ENCODE peak calls at places on chromosomes 2 and 18, in six cellular contexts. D, M, T, J, G and A are unnamed samples.

GRCh38 chr2:112160591-112161250 is 22.5 kb downstream of the FBLN7 start:
- DNase-seq in J (no peak), G (no peak), M (no peak), D (no peak), T (no peak), A (no peak)

GRCh38 chr2:39546937-39547336 is 109.9 kb upstream of the MAP4K3 start:
- DNase-seq in G (no peak), M (no peak), T (no peak), J (no peak), D (peak), A (no peak)

GRCh38 chr2:219570194-219570923 is 980 bp downstream of the OBSL1 start:
- DNase-seq in J (peak), M (peak), T (no peak), G (no peak), D (no peak), A (no peak)

GRCh38 chr2:187055463-187055862 is 206.5 kb upstream of the ZSWIM2 start:
- DNase-seq in G (no peak), J (no peak), D (peak), M (no peak), T (no peak), A (peak)

GRCh38 chr2:197809064-197809463 is 4.7 kb downstream of the PLCL1 start:
- DNase-seq in M (no peak), T (no peak), D (no peak), J (no peak), G (no peak), A (no peak)

GRCh38 chr2:152718909-152719645 is 657 bp downstream of the ARL6IP6 start:
- DNase-seq in T (no peak), M (peak), D (peak), J (peak), G (peak), A (peak)

GRCh38 chr2:138780451-138780880 is 276 bp upstream of the NXPH2 start:
- DNase-seq in D (no peak), J (no peak), G (no peak), T (no peak), M (peak), A (no peak)

GRCh38 chr18:35050638-35051287 is 9.6 kb downstream of the MAPRE2 start:
- DNase-seq in T (no peak), M (no peak), D (no peak), G (no peak), J (no peak), A (no peak)

GRCh38 chr18:2036136-2036535 is 535.2 kb downstream of the METTL4 start:
- DNase-seq in J (no peak), T (no peak), D (no peak), G (no peak), M (no peak), A (no peak)

GRCh38 chr2:216636570-216637450 is 3.6 kb downstream of the IGFBP2 start:
- DNase-seq in J (no peak), D (peak), T (no peak), M (peak), G (no peak), A (no peak)

GRCh38 chr2:214801068-214801467 is 8.4 kb downstream of the BARD1 start:
- DNase-seq in T (no peak), J (no peak), M (no peak), D (no peak), G (no peak), A (no peak)

GRCh38 chr2:183037660-183038340 is 457 bp downstream of the NCKAP1 start:
- DNase-seq in T (peak), M (peak), D (peak), G (peak), J (peak), A (peak)

GRCh38 chr18:41906528-41907256 is 48.3 kb upstream of the PIK3C3 start:
- DNase-seq in G (no peak), J (peak), M (no peak), D (peak), T (peak), A (peak)

GRCh38 chr2:67217398-67217797 is 179.7 kb upstream of the ETAA1 start:
- DNase-seq in J (no peak), T (no peak), D (no peak), M (no peak), G (no peak), A (no peak)

GRCh38 chr2:12131975-12132374 is 385.5 kb downstream of the LPIN1 start:
- DNase-seq in M (no peak), T (no peak), D (no peak), G (no peak), J (no peak), A (no peak)

GRCh38 chr2:42878581-42878980 is 86.2 kb upstream of the HAAO start:
- DNase-seq in T (no peak), J (peak), G (no peak), M (no peak), D (no peak), A (no peak)

GRCh38 chr2:71224457-71224856 is 2.4 kb downstream of the PAIP2B start:
- DNase-seq in G (no peak), M (no peak), J (no peak), T (no peak), D (no peak), A (no peak)

GRCh38 chr2:196294510-196294909 is 123.1 kb upstream of the STK17B start:
- DNase-seq in M (no peak), G (no peak), J (no peak), D (no peak), T (no peak), A (no peak)

GRCh38 chr2:101858910-101859309 is 132.8 kb upstream of the IL1R2 start:
- DNase-seq in G (no peak), J (no peak), M (no peak), D (no peak), T (no peak), A (no peak)

GRCh38 chr2:159912580-159912979 is 114.6 kb upstream of the CD302 start:
- DNase-seq in J (no peak), T (no peak), M (no peak), G (no peak), D (no peak), A (no peak)

GRCh38 chr2:4678937-4679336 is 975.6 kb downstream of the DCDC2C start:
- DNase-seq in T (no peak), J (no peak), M (no peak), G (no peak), D (no peak), A (no peak)

GRCh38 chr18:23283933-23284430 is 148.7 kb downstream of the CABLES1 start:
- DNase-seq in J (no peak), M (peak), G (no peak), D (peak), T (no peak), A (no peak)

GRCh38 chr2:237435844-237436590 is 22.1 kb upstream of the COL6A3 start:
- DNase-seq in T (no peak), G (no peak), D (no peak), J (no peak), M (no peak), A (no peak)

GRCh38 chr2:231185886-231186285 is 12.5 kb upstream of the ARMC9 start:
- DNase-seq in D (no peak), J (no peak), G (peak), T (no peak), M (no peak), A (no peak)

GRCh38 chr2:37786153-37786809 is 114.8 kb upstream of the CDC42EP3 start:
- DNase-seq in D (no peak), M (no peak), T (no peak), J (no peak), G (no peak), A (no peak)

GRCh38 chr2:69545477-69545932 is 98.0 kb downstream of the AAK1 start:
- DNase-seq in G (no peak), T (no peak), D (no peak), M (no peak), J (peak), A (no peak)

GRCh38 chr2:150090031-150090430 is 397.4 kb downstream of the RND3 start:
- DNase-seq in T (no peak), D (peak), G (no peak), J (no peak), M (no peak), A (no peak)

GRCh38 chr2:53181759-53182158 is 585.8 kb upstream of the CHAC2 start:
- DNase-seq in T (no peak), M (no peak), D (no peak), G (no peak), J (no peak), A (no peak)

GRCh38 chr18:63850010-63850409 is 37.5 kb upstream of the SERPINB2 start:
- DNase-seq in J (peak), D (peak), G (no peak), T (no peak), M (peak), A (peak)

GRCh38 chr18:57630002-57630758 is 8.5 kb upstream of the NARS1 start:
- DNase-seq in J (peak), G (peak), D (peak), T (peak), M (peak), A (peak)
- TF ChIP-seq CTCF in J (peak), G (peak), D (peak), T (peak), M (peak), A (peak)

GRCh38 chr2:202033317-202034248 is at the start of gene FZD7:
- DNase-seq in M (peak), D (peak), J (peak), T (peak), G (peak), A (peak)
- TF ChIP-seq CTCF in M (no peak), D (peak), J (no peak), T (no peak), G (no peak), A (peak)

DNA sequence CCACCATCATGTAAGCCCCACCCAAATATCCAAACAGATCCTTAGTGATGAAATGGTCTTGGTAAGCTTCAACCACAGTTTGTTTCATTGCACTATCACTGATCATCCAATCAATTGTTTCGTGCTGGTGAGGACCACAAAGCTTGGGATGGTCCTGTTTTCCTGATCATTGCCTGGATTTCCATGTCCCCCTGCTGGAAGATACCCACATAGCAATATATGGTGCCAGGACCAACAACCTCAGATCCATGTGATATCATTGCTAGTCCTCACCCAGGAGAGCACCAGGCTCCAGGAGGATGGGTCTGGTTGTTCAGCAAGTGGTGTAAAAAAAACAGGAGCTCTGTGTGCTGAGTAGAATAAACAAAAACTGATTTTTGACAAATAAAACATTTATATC is 206.5 kb upstream of the SH3BP4 start:
- DNase-seq in D (no peak), M (no peak), J (no peak), G (no peak), T (no peak), A (no peak)
- TF ChIP-seq CTCF in D (peak), M (peak), J (no peak), G (no peak), T (no peak), A (no peak)

GRCh38 chr2:223243233-223243632 is 191.2 kb downstream of the KCNE4 start:
- DNase-seq in D (no peak), T (no peak), M (no peak), J (no peak), G (no peak), A (no peak)

GRCh38 chr2:223251656-223252229 is 199.8 kb downstream of the KCNE4 start:
- DNase-seq in T (no peak), J (no peak), G (no peak), M (no peak), D (no peak), A (no peak)

GRCh38 chr2:223247136-223247535 is 195.1 kb downstream of the KCNE4 start:
- DNase-seq in J (no peak), D (peak), G (no peak), T (no peak), M (no peak), A (no peak)
- TF ChIP-seq CTCF in J (no peak), D (peak), G (no peak), T (no peak), M (peak), A (peak)

GRCh38 chr2:14633451-14634211 is 1.1 kb downstream of the LRATD1 start:
- DNase-seq in T (no peak), M (peak), J (peak), D (no peak), G (peak), A (no peak)

GRCh38 chr2:14634223-14634884 is 1.8 kb downstream of the LRATD1 start:
- DNase-seq in J (peak), M (peak), D (peak), G (peak), T (no peak), A (peak)

GRCh38 chr2:14632133-14632936 is at the start of gene LRATD1:
- DNase-seq in M (peak), D (peak), G (peak), J (no peak), T (no peak), A (no peak)

GRCh38 chr2:14633031-14633430 is 514 bp downstream of the LRATD1 start:
- DNase-seq in G (no peak), M (peak), T (no peak), D (no peak), J (no peak), A (no peak)

DNA sequence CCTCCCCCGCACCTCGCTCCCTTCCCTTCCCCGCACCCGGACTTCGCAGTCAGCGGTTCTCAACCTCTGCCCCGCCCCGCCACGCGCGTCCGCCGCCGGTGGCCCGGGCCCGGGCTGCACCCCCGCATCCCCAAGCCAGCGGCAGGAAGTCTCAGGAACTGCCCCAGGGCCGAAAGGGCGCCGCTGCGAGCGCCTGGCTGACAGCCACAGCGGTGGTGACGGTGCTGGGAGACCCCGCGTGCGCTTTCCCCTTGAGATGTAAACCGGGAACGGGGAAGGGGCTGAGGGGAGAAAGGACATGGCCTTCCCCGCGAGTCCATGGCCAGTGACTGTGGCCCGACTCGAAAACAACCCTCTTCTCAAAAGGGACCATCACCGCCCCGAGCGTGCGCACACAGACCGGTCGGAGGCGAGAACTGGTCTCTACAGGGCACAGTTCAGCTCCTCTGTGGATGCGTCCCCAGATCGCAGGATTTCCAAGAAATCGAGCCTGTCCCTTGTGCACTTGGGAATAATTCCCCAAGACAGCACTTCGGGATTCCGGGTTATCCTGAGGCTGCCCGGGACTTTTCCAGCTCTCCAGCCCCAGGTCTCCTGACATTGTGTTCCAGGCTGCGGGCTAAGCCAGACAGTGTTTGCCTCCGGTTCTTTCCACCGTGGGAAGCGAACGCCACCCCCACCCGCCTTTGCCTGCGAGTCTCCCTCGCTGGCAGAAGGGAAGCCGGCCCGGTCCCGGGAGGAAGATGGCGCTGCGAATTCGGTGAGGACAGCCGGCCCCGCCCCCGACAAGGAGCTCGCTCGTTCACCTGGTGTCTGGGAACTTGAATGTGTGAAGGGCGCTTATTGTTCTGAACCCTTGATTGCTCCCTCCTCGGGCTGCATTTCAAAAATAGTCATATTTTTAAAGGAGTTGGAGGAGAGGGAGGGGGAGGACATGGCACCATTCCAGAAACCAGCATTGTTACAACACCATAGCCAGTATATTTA is 2.7 kb downstream of the LRATD1 start:
- DNase-seq in M (peak), D (no peak), J (peak), T (no peak), G (peak), A (no peak)
- TF ChIP-seq CTCF in M (no peak), D (no peak), J (no peak), T (no peak), G (no peak), A (no peak)

DNA sequence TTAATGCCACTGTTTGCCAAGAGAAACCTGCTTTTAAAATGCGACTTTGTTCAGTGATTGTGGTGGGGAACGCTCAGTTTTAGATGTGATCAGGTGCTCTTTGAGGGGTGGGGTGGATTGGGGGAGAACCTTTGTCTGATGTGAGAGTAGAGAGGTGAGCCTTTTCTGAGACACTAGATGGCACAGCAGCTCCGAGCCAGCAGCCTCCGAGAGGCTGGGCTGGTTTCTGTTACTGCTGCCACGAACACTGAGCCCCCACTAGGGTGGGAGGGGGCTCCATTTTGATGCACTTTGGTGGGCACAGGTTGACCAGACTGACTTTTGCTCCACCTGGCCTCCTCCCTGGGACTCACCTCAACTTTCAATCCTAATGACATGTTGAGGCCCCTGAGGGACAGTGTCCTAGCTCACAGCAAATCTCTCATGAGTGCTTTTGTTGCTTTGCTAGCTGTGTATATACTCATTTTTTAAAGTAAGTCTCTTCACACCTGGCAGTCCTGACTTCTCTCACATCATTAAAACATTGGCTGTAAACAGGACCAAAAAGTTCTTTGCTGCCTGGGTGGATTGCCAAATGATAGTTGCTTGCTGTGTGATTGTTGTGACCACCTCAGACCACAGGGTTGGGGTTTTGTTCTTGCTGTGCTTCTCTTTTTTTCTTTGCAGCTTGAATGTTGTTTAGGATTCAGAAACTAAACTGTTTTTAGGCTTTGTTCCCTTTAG is 98.2 kb upstream of the MAP3K20 start:
- DNase-seq in T (peak), D (no peak), J (no peak), G (no peak), M (peak), A (no peak)
- TF ChIP-seq CTCF in T (no peak), D (peak), J (no peak), G (no peak), M (no peak), A (no peak)